ENCODE peak calls at places on chromosome 9, in ten cellular contexts. C, S, A, F, N, I, X, L, U and E are unnamed samples.

GRCh38 chr9:2780326-2780725 is 63.0 kb downstream of the KCNV2 start:
- DNase-seq in N (no peak), L (no peak), A (no peak), I (no peak), F (no peak), X (no peak), S (no peak), C (no peak), U (no peak), E (no peak)

GRCh38 chr9:2125909-2126308 is 110.8 kb downstream of the SMARCA2 start:
- DNase-seq in U (no peak), I (no peak), C (no peak), A (no peak), L (no peak), S (no peak), F (no peak), N (no peak), X (peak; percentile 38), E (no peak)

GRCh38 chr9:83966209-83966582 is 13.8 kb downstream of the HNRNPK start:
- DNase-seq in U (no peak), F (no peak), S (no peak), I (no peak), C (no peak), A (no peak), L (no peak), N (no peak), X (no peak), E (no peak)

GRCh38 chr9:137198051-137198747 is 2.3 kb downstream of the TPRN start:
- DNase-seq in U (no peak), N (peak; percentile 86), X (peak; percentile 38), A (no peak), F (no peak), I (no peak), L (no peak), C (no peak), S (no peak), E (no peak)

GRCh38 chr9:69660304-69660703 is 11.9 kb downstream of the APBA1 start:
- DNase-seq in S (no peak), L (peak; percentile 34), C (no peak), A (no peak), N (no peak), I (no peak), F (no peak), X (no peak), U (no peak), E (no peak)

GRCh38 chr9:113461285-113461684 is 2.2 kb upstream of the RGS3 start:
- DNase-seq in C (no peak), X (no peak), I (no peak), S (no peak), N (no peak), A (no peak), U (no peak), L (no peak), F (no peak), E (no peak)

GRCh38 chr9:98885575-98886292 is 58.0 kb upstream of the COL15A1 start:
- DNase-seq in A (no peak), I (no peak), U (no peak), F (no peak), S (no peak), X (no peak), N (no peak), C (no peak), L (no peak), E (no peak)

GRCh38 chr9:16221822-16222547 is 648.5 kb downstream of the BNC2 start:
- DNase-seq in S (no peak), X (no peak), F (no peak), I (no peak), U (no peak), N (no peak), C (no peak), A (no peak), L (peak; percentile 52), E (no peak)

GRCh38 chr9:111481885-111482636 is 2.1 kb downstream of the ECPAS start:
- DNase-seq in A (no peak), N (no peak), L (peak; percentile 74), X (peak; percentile 55), F (no peak), C (no peak), S (peak; percentile 28), I (no peak), U (peak; percentile 30), E (no peak)

GRCh38 chr9:131276891-131277672 is 772 bp upstream of the FAM78A start:
- DNase-seq in X (peak; percentile 32), A (no peak), I (no peak), C (no peak), L (peak; percentile 18), S (no peak), N (no peak), U (no peak), F (no peak), E (no peak)

DNA sequence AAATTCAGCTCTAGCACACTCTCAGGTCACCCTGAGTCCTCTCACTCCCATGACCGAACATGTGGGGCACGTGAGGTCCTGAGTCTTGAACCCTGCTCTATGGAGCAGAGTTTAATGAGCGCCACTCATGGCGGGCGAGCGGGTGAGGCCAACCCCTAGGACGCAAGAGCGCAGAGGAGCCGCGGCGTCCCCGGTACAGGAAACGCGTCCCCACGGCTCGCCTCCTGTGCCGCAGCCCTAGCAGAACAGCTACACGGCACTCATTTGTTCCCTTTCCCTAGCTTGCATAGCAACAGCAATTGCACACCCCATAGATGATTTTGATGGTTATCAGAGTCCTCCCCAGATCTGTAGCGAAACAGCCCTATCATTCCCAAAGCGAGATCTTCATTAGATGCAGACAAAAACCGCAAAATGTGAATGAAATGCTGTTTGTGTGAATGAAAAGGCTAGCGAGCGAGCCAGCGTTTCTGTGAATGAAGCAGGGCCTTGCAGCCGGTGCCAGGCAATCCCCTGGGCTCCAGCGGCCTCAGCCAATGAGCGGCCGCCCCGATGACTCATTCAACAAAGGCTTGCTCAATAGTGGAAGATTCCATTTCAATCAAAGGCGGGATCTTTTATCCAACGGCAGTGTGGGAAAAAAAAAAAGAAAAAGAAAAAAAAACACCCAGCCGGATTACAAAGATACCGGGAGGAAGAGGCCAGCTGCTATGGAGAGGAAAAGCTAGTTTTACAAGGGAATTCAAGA is 1.5 kb upstream of the SHC3 start:
- DNase-seq in L (peak; percentile 98), I (peak; percentile 81), A (peak; percentile 93), S (peak; percentile 77), C (peak; percentile 87), X (peak; percentile 98), F (peak; percentile 92), N (peak; percentile 91), U (peak; percentile 97), E (peak; percentile 97)
- H3K4me3 ChIP-seq in L (peak overlapping the region; percentile 81), I (peak overlapping the region; percentile 36), A (peak overlapping the region; percentile 48), S (peak overlapping the region; percentile 34), C (peak overlapping the region; percentile 67), X (peak overlapping the region; percentile 68), F (peak overlapping the region; percentile 58), N (peak overlapping the region; percentile 35), U (peak overlapping the region; percentile 36), E (peak overlapping the region; percentile 70)

GRCh38 chr9:124663046-124663961 is 107.8 kb downstream of the NR6A1 start:
- DNase-seq in I (no peak), L (no peak), S (no peak), C (no peak), F (no peak), U (no peak), A (no peak), X (no peak), N (no peak), E (no peak)

GRCh38 chr9:124661184-124661755 is 109.8 kb downstream of the NR6A1 start:
- DNase-seq in F (no peak), A (no peak), N (no peak), L (peak; percentile 29), C (no peak), X (no peak), I (no peak), S (no peak), U (no peak), E (no peak)

GRCh38 chr9:124660341-124660801 is 110.7 kb downstream of the NR6A1 start:
- DNase-seq in F (no peak), I (no peak), X (peak; percentile 72), N (no peak), L (peak; percentile 68), U (peak; percentile 57), C (no peak), A (no peak), S (no peak), E (no peak)

GRCh38 chr9:124664143-124664542 is 107.0 kb downstream of the NR6A1 start:
- DNase-seq in L (no peak), C (no peak), A (no peak), X (no peak), U (no peak), S (no peak), N (no peak), I (no peak), F (no peak), E (no peak)

GRCh38 chr9:124662561-124662960 is 108.5 kb downstream of the NR6A1 start:
- DNase-seq in I (no peak), L (no peak), X (no peak), N (no peak), A (no peak), F (no peak), S (no peak), U (no peak), C (no peak), E (no peak)
- H3K27me3 ChIP-seq in I (no peaks in the 10 kb centered on the region), L (no peaks in the 10 kb centered on the region), X (no peaks in the 10 kb centered on the region), N (no peaks in the 10 kb centered on the region), A (no peaks in the 10 kb centered on the region), F (no peaks in the 10 kb centered on the region), S (no peaks in the 10 kb centered on the region), U (no peaks in the 10 kb centered on the region), C (no peaks in the 10 kb centered on the region), E (no peaks in the 10 kb centered on the region)

GRCh38 chr9:95495529-95495928 is 21.2 kb downstream of the PTCH1 start:
- DNase-seq in L (no peak), C (no peak), X (no peak), F (no peak), A (no peak), U (no peak), I (no peak), N (no peak), S (no peak), E (no peak)

GRCh38 chr9:95494022-95494415 is 22.8 kb downstream of the PTCH1 start:
- DNase-seq in I (no peak), L (no peak), N (no peak), F (no peak), S (no peak), U (no peak), C (no peak), A (no peak), X (no peak), E (peak; percentile 64)

GRCh38 chr9:95495988-95496387 is 20.8 kb downstream of the PTCH1 start:
- DNase-seq in L (no peak), F (no peak), U (no peak), N (no peak), I (no peak), S (no peak), C (no peak), X (no peak), A (no peak), E (no peak)

GRCh38 chr9:95491543-95492330 is 25.0 kb downstream of the PTCH1 start:
- DNase-seq in C (no peak), A (no peak), F (no peak), L (no peak), X (no peak), I (no peak), N (no peak), U (no peak), S (no peak), E (no peak)

GRCh38 chr9:95494416-95495371 is 22.1 kb downstream of the PTCH1 start:
- DNase-seq in C (no peak), U (peak; percentile 43), N (peak; percentile 58), A (no peak), X (peak; percentile 48), S (no peak), I (peak; percentile 73), F (no peak), L (no peak), E (peak; percentile 29)
- H3K4me3 ChIP-seq in C (no peak overlapping the region), U (no peak overlapping the region), N (no peak overlapping the region), A (no peak overlapping the region), X (peak overlapping the region; percentile 4), S (no peak overlapping the region), I (no peak overlapping the region), F (no peak overlapping the region), L (no peak overlapping the region), E (peak overlapping the region; percentile 52)

GRCh38 chr9:124501771-124502320 is 5.4 kb downstream of the NR5A1 start:
- DNase-seq in X (no peak), N (no peak), C (peak; percentile 8), U (no peak), I (no peak), A (no peak), S (no peak), F (no peak), L (no peak), E (no peak)
- H3K27me3 ChIP-seq in X (peaks cover 50% of the 10 kb centered on the region), N (peaks cover 62% of the 10 kb centered on the region), C (peaks cover 85% of the 10 kb centered on the region), U (peaks cover 31% of the 10 kb centered on the region), I (peaks cover 87% of the 10 kb centered on the region), A (peaks cover 76% of the 10 kb centered on the region), S (peaks cover 59% of the 10 kb centered on the region), F (peaks cover 81% of the 10 kb centered on the region), L (peaks cover 72% of the 10 kb centered on the region), E (peaks cover 45% of the 10 kb centered on the region)